ENCODE peak calls at places on chromosomes 13 and 19, in ten cellular contexts. X is IMR-90, R is HL-60, S is A673, M is heart left ventricle, T is cardiac fibroblast, F is fibroblast of mammary gland, Y is astrocyte of the spinal cord, W is skeletal muscle cell, N is A549. G is an unnamed sample.

GRCh38 chr19:5941673-5942072 is 27.6 kb downstream of the CAPS start:
- DNase-seq in R (no peak), S (no peak), F (no peak), Y (no peak), M (no peak), W (no peak), X (no peak), T (no peak), N (no peak), G (no peak)

GRCh38 chr13:89061821-89062220 is 1390.7 kb downstream of the SLITRK5 start:
- DNase-seq in Y (no peak), X (no peak), T (no peak), W (no peak), R (no peak), S (no peak), N (no peak), M (no peak), F (no peak), G (no peak)

GRCh38 chr13:24688901-24689300 is 8.7 kb downstream of the ATP12A start:
- DNase-seq in N (no peak), T (no peak), Y (no peak), X (no peak), S (no peak), W (no peak), F (no peak), R (no peak), M (no peak), G (no peak)

GRCh38 chr19:57466489-57466888 is 9.5 kb upstream of the VN1R1 start:
- DNase-seq in R (no peak), N (no peak), X (no peak), M (peak; percentile 59), F (no peak), S (no peak), T (no peak), W (no peak), Y (no peak), G (no peak)

GRCh38 chr19:19654441-19654840 is 9.0 kb downstream of the ATP13A1 start:
- DNase-seq in W (no peak), N (no peak), F (no peak), X (no peak), T (no peak), S (no peak), Y (no peak), M (no peak), R (no peak), G (no peak)

GRCh38 chr19:4676955-4677731 is 7.0 kb upstream of the MYDGF start:
- DNase-seq in W (no peak), F (peak; percentile 62), N (peak; percentile 81), T (peak; percentile 53), X (peak; percentile 35), S (peak; percentile 54), M (no peak), Y (peak; percentile 23), R (no peak), G (no peak)

GRCh38 chr13:88464851-88465250 is 793.7 kb downstream of the SLITRK5 start:
- DNase-seq in N (no peak), W (no peak), F (no peak), R (no peak), M (no peak), T (no peak), X (no peak), S (no peak), Y (no peak), G (no peak)

GRCh38 chr19:18425515-18426415 is 6.6 kb downstream of the SSBP4 start:
- DNase-seq in Y (peak; percentile 53), R (no peak), T (peak; percentile 74), F (peak; percentile 60), W (no peak), N (no peak), S (peak; percentile 51), X (peak; percentile 62), M (peak; percentile 74), G (no peak)

GRCh38 chr13:93289842-93290241 is 63.2 kb downstream of the GPC6 start:
- DNase-seq in W (no peak), M (no peak), F (no peak), T (no peak), S (no peak), X (no peak), N (no peak), R (no peak), Y (no peak), G (no peak)

GRCh38 chr19:30083701-30084156 is 141.7 kb downstream of the URI1 start:
- DNase-seq in X (no peak), Y (no peak), N (no peak), W (no peak), M (no peak), R (no peak), S (no peak), F (no peak), T (no peak), G (no peak)

GRCh38 chr19:2345076-2345475 is 15.0 kb upstream of the TMPRSS9 start:
- DNase-seq in S (no peak), X (no peak), F (no peak), M (no peak), N (no peak), W (no peak), T (no peak), R (no peak), Y (no peak), G (no peak)

GRCh38 chr13:51479199-51479523 is 26.3 kb upstream of the INTS6 start:
- DNase-seq in M (no peak), S (no peak), R (no peak), T (peak; percentile 78), Y (peak; percentile 41), X (peak; percentile 71), W (peak; percentile 41), F (peak; percentile 77), N (no peak), G (no peak)

GRCh38 chr19:403221-404036 is 5.5 kb downstream of the C2CD4C start:
- DNase-seq in Y (no peak), R (no peak), X (no peak), T (no peak), M (no peak), F (no peak), W (no peak), N (peak; percentile 16), S (no peak), G (no peak)

GRCh38 chr19:4807188-4807587 is 15.7 kb downstream of the FEM1A start:
- DNase-seq in M (no peak), W (no peak), T (no peak), N (no peak), S (no peak), Y (no peak), X (no peak), F (no peak), R (peak; percentile 79), G (no peak)

GRCh38 chr19:44540736-44541135 is 11.3 kb upstream of the CEACAM20 start:
- DNase-seq in R (no peak), W (no peak), F (no peak), S (no peak), M (no peak), Y (no peak), X (no peak), N (no peak), T (no peak), G (no peak)

GRCh38 chr13:32164622-32165268 is 133.2 kb downstream of the FRY start:
- DNase-seq in N (peak; percentile 76), F (peak; percentile 73), X (peak; percentile 66), S (peak; percentile 90), T (peak; percentile 86), W (peak; percentile 28), Y (peak; percentile 75), R (peak; percentile 45), M (peak; percentile 28), G (no peak)

GRCh38 chr13:40452038-40452666 is 214.3 kb downstream of the FOXO1 start:
- DNase-seq in W (no peak), Y (no peak), N (no peak), F (no peak), T (no peak), R (no peak), X (no peak), M (no peak), S (no peak), G (no peak)
- H3K4me3 ChIP-seq in W (no peak overlapping the region), Y (no peak overlapping the region), N (no peak overlapping the region), F (no peak overlapping the region), T (no peak overlapping the region), R (no peak overlapping the region), X (no peak overlapping the region), M (no peak overlapping the region), S (no peak overlapping the region), G (no peak overlapping the region)

GRCh38 chr13:55577847-55578210 is 1562.9 kb upstream of the PRR20A start:
- DNase-seq in N (no peak), X (no peak), Y (no peak), W (no peak), S (no peak), F (no peak), M (no peak), T (no peak), R (no peak), G (no peak)

GRCh38 chr13:55573565-55573964 is 1567.2 kb upstream of the PRR20A start:
- DNase-seq in R (no peak), F (no peak), W (no peak), N (no peak), X (no peak), Y (no peak), T (no peak), S (no peak), M (no peak), G (no peak)

GRCh38 chr13:55576389-55576788 is 1564.3 kb upstream of the PRR20A start:
- DNase-seq in X (no peak), T (no peak), W (no peak), M (no peak), R (no peak), F (no peak), S (no peak), Y (no peak), N (no peak), G (no peak)

GRCh38 chr13:55572862-55573261 is 1567.9 kb upstream of the PRR20A start:
- DNase-seq in R (no peak), S (no peak), W (no peak), N (no peak), T (no peak), M (no peak), F (no peak), Y (no peak), X (no peak), G (no peak)

GRCh38 chr13:55577082-55577846 is 1563.5 kb upstream of the PRR20A start:
- DNase-seq in T (no peak), X (no peak), R (no peak), S (no peak), M (no peak), W (no peak), F (no peak), N (no peak), Y (no peak), G (no peak)
- H3K4me3 ChIP-seq in T (no peak overlapping the region), X (no peak overlapping the region), R (no peak overlapping the region), S (no peak overlapping the region), M (no peak overlapping the region), W (no peak overlapping the region), F (no peak overlapping the region), N (no peak overlapping the region), Y (no peak overlapping the region), G (no peak overlapping the region)

GRCh38 chr19:51733742-51734522 is 10.1 kb upstream of the HAS1 start:
- DNase-seq in W (no peak), N (no peak), T (no peak), Y (no peak), X (no peak), F (no peak), M (no peak), R (no peak), S (no peak), G (no peak)
- H3K4me3 ChIP-seq in W (no peak overlapping the region), N (no peak overlapping the region), T (no peak overlapping the region), Y (no peak overlapping the region), X (no peak overlapping the region), F (no peak overlapping the region), M (no peak overlapping the region), R (no peak overlapping the region), S (no peak overlapping the region), G (no peak overlapping the region)

GRCh38 chr19:13732337-13732736 is 32.0 kb upstream of the MRI1 start:
- DNase-seq in W (no peak), Y (no peak), F (no peak), X (no peak), N (no peak), M (no peak), S (no peak), R (no peak), T (no peak), G (no peak)
- H3K4me3 ChIP-seq in W (peak overlapping the region; percentile 85), Y (peak overlapping the region; percentile 64), F (peak overlapping the region; percentile 79), X (no peak overlapping the region), N (peak overlapping the region; percentile 54), M (no peak overlapping the region), S (peak overlapping the region; percentile 56), R (no peak overlapping the region), T (peak overlapping the region; percentile 68), G (peak overlapping the region; percentile 55)